ENCODE peak calls at places on chromosomes 7 and 10, in four cellular contexts. One of them, this sample, is unnamed.

GRCh38 chr7:50678586-50678985 is 104.1 kb downstream of the GRB10 start:
- DNase-seq in HepG2: no peak
- DNase-seq in K562: no peak
- DNase-seq in GM12878: no peak
- DNase-seq in this sample: no peak

GRCh38 chr7:49773082-49773938 is at the start of gene VWC2:
- DNase-seq in HepG2: no peak
- DNase-seq in K562: no peak
- DNase-seq in GM12878: no peak
- DNase-seq in this sample: peak; percentile 44

GRCh38 chr7:128174391-128174790 is 66.7 kb upstream of the LEP start:
- DNase-seq in HepG2: no peak
- DNase-seq in K562: no peak
- DNase-seq in GM12878: no peak
- DNase-seq in this sample: no peak

GRCh38 chr7:137965942-137966624 is 35.8 kb downstream of the CREB3L2 start:
- DNase-seq in HepG2: no peak
- DNase-seq in K562: no peak
- DNase-seq in GM12878: no peak
- DNase-seq in this sample: no peak

GRCh38 chr10:1712944-1713671 is 24.2 kb downstream of the ADARB2 start:
- DNase-seq in HepG2: no peak
- DNase-seq in K562: no peak
- DNase-seq in GM12878: no peak
- DNase-seq in this sample: no peak

GRCh38 chr7:80412842-80413241 is 99.0 kb downstream of the GNAT3 start:
- DNase-seq in HepG2: no peak
- DNase-seq in K562: no peak
- DNase-seq in GM12878: no peak
- DNase-seq in this sample: no peak

GRCh38 chr10:102230861-102231356 is 4.8 kb downstream of the ELOVL3 start:
- DNase-seq in HepG2: no peak
- DNase-seq in K562: peak; percentile 44
- DNase-seq in GM12878: no peak
- DNase-seq in this sample: peak; percentile 76

GRCh38 chr7:104397442-104397841 is 69.0 kb downstream of the LHFPL3 start:
- DNase-seq in HepG2: no peak
- DNase-seq in K562: no peak
- DNase-seq in GM12878: no peak
- DNase-seq in this sample: no peak

GRCh38 chr10:94878649-94879048 is 59.8 kb upstream of the CYP2C9 start:
- DNase-seq in HepG2: no peak
- DNase-seq in K562: no peak
- DNase-seq in GM12878: no peak
- DNase-seq in this sample: no peak

GRCh38 chr10:123784636-123785035 is 107.0 kb downstream of the CPXM2 start:
- DNase-seq in HepG2: no peak
- DNase-seq in K562: no peak
- DNase-seq in GM12878: no peak
- DNase-seq in this sample: no peak

GRCh38 chr10:30993155-30993554 is 38.5 kb downstream of the ZNF438 start:
- DNase-seq in HepG2: no peak
- DNase-seq in K562: no peak
- DNase-seq in GM12878: no peak
- DNase-seq in this sample: no peak

GRCh38 chr7:46871516-46871915 is 710.4 kb downstream of the TNS3 start:
- DNase-seq in HepG2: no peak
- DNase-seq in K562: no peak
- DNase-seq in GM12878: no peak
- DNase-seq in this sample: no peak

GRCh38 chr7:123666492-123666891 is 10.8 kb downstream of the LMOD2 start:
- DNase-seq in HepG2: no peak
- DNase-seq in K562: no peak
- DNase-seq in GM12878: no peak
- DNase-seq in this sample: no peak
- TF ChIP-seq USF2 in HepG2: no peak
- TF ChIP-seq USF2 in K562: no peak
- TF ChIP-seq USF2 in GM12878: no peak
- TF ChIP-seq USF2 in this sample: no peak

GRCh38 chr10:88958721-88959120 is 6.1 kb upstream of the ACTA2 start:
- DNase-seq in HepG2: no peak
- DNase-seq in K562: no peak
- DNase-seq in GM12878: no peak
- DNase-seq in this sample: no peak
- TF ChIP-seq TCF7 in HepG2: no peak
- TF ChIP-seq TCF7 in K562: no peak
- TF ChIP-seq TCF7 in GM12878: no peak
- TF ChIP-seq TCF7 in this sample: no peak

GRCh38 chr10:24376731-24377130 is 167.8 kb downstream of the KIAA1217 start:
- DNase-seq in HepG2: no peak
- DNase-seq in K562: no peak
- DNase-seq in GM12878: no peak
- DNase-seq in this sample: no peak

GRCh38 chr10:24375510-24375909 is 166.6 kb downstream of the KIAA1217 start:
- DNase-seq in HepG2: no peak
- DNase-seq in K562: no peak
- DNase-seq in GM12878: no peak
- DNase-seq in this sample: no peak

GRCh38 chr10:24370877-24371276 is 161.9 kb downstream of the KIAA1217 start:
- DNase-seq in HepG2: no peak
- DNase-seq in K562: no peak
- DNase-seq in GM12878: no peak
- DNase-seq in this sample: no peak

GRCh38 chr10:24374134-24374915 is 165.4 kb downstream of the KIAA1217 start:
- DNase-seq in HepG2: no peak
- DNase-seq in K562: no peak
- DNase-seq in GM12878: no peak
- DNase-seq in this sample: no peak
- TF ChIP-seq ATF3 in HepG2: no peak
- TF ChIP-seq ATF3 in K562: no peak
- TF ChIP-seq ATF3 in GM12878: no peak
- TF ChIP-seq ATF3 in this sample: no peak

GRCh38 chr7:636396-636795 is 90.1 kb upstream of the DNAAF5 start:
- DNase-seq in HepG2: peak; percentile 12
- DNase-seq in K562: peak; percentile 68
- DNase-seq in GM12878: no peak
- DNase-seq in this sample: peak; percentile 27

GRCh38 chr7:635227-635626 is 91.3 kb upstream of the DNAAF5 start:
- DNase-seq in HepG2: no peak
- DNase-seq in K562: no peak
- DNase-seq in GM12878: no peak
- DNase-seq in this sample: no peak

GRCh38 chr7:641269-641671 is 85.2 kb upstream of the DNAAF5 start:
- DNase-seq in HepG2: no peak
- DNase-seq in K562: no peak
- DNase-seq in GM12878: no peak
- DNase-seq in this sample: no peak

GRCh38 chr7:638256-639011 is 88.1 kb upstream of the DNAAF5 start:
- DNase-seq in HepG2: no peak
- DNase-seq in K562: no peak
- DNase-seq in GM12878: no peak
- DNase-seq in this sample: no peak

DNA sequence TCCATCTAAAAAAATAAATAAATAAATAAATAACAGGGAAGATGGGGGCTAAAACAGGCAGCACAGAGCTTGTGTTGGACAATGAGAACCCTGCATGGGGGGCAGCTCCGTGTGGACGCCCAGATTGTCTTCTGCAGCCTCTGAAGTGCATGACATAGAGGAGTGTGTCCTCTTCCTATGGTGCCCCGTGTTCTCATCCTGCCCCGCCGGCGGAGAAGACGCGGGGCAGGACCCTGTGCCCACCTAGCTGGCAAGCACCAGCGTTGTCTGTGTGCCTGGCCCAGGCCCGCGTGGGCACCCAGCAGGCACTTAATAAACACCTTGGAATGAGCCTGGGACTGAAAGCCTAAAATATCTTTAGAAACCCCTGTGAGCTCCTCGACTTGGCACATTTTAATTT is 88.7 kb upstream of the DNAAF5 start:
- DNase-seq in HepG2: no peak
- DNase-seq in K562: no peak
- DNase-seq in GM12878: no peak
- DNase-seq in this sample: no peak
- TF ChIP-seq USF2 in HepG2: no peak
- TF ChIP-seq USF2 in K562: no peak
- TF ChIP-seq USF2 in GM12878: no peak
- TF ChIP-seq USF2 in this sample: no peak

DNA sequence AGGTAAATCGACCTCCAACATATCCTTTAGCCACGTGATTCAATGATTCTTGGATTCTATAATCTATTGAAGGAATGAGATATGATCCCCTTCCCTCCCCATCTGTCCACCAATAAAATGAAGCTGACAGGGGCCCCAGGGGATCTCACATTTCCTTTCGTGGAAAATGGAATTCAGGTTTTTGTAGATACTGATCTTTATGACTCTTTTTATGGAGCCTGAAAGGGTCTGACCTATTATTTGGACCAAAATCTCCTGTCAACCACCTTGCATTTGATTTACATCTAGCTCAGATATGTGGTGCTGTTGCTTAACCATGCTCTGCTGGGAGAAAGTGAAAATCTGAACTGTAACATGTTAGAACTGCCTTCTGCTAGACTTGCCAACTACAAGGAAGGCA is 234.0 kb upstream of the CXCL12 start:
- DNase-seq in HepG2: no peak
- DNase-seq in K562: no peak
- DNase-seq in GM12878: no peak
- DNase-seq in this sample: no peak
- TF ChIP-seq TCF7 in HepG2: no peak
- TF ChIP-seq TCF7 in K562: no peak
- TF ChIP-seq TCF7 in GM12878: no peak
- TF ChIP-seq TCF7 in this sample: no peak

GRCh38 chr10:107126668-107127067 is 37.8 kb downstream of the SORCS1 start:
- DNase-seq in HepG2: no peak
- DNase-seq in K562: no peak
- DNase-seq in GM12878: no peak
- DNase-seq in this sample: no peak

GRCh38 chr10:107129013-107129412 is 35.5 kb downstream of the SORCS1 start:
- DNase-seq in HepG2: no peak
- DNase-seq in K562: no peak
- DNase-seq in GM12878: no peak
- DNase-seq in this sample: no peak
- TF ChIP-seq ATF3 in HepG2: no peak
- TF ChIP-seq ATF3 in K562: no peak
- TF ChIP-seq ATF3 in GM12878: no peak
- TF ChIP-seq ATF3 in this sample: no peak

DNA sequence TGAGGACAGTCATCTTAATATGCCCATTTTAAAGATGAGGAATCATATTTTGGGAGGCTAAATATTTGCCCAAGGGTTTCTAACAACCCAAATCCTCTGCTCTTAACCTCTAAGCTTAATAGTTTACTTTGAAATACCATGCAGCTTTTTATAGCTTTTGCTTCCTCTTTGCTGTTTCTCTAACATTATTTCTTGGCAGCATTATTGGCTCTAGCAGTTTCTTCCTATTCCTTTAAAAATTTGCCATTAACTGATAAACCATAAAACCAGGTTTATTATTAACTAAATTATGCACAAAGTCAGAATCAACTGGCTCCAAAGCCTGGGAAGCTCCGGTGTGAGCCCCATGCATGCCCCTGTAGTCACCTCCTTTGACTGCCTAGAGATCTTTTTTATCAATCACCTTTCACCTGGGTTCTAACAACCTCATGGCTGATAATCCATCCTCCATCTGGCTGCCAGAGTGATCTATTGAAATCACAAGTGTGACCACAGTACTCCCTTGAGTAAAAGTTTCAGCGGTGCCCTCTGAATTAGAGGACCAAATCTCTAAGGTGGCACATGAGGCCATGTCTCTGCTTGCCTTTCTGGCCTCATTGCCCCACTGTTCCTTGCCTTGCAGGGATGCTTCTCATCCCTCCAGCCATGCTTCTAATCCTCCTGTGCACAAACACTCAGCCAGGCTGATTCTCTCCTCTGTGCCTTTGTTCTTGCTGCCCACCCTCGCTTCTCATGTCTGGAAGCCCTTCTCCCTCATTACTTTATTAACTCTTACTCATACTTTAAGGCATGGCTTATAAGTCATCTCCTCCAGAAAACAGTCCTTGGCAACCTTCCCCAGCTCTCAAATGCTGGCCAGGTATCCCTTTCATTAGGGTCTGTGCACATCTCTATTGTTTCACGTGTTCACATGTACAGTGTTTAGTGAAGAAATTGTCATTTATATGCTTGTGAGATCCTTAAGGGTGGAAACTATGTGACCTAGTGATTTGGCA is 62.6 kb downstream of the ITGB8 start:
- DNase-seq in HepG2: no peak
- DNase-seq in K562: no peak
- DNase-seq in GM12878: peak; percentile 8
- DNase-seq in this sample: no peak
- TF ChIP-seq USF2 in HepG2: no peak
- TF ChIP-seq USF2 in K562: no peak
- TF ChIP-seq USF2 in GM12878: no peak
- TF ChIP-seq USF2 in this sample: no peak

This sample was measured in WTC11.